ENCODE peak calls at places on chromosomes 13 and 19, in four cellular contexts. C is neural progenitor cell, W is AG04450, A is fibroblast of lung. Q is an unnamed sample.

GRCh38 chr19:41425174-41426115 is 1.7 kb downstream of the B3GNT8 start:
- DNase-seq in C (no peak), W (no peak), A (no peak), Q (no peak)

GRCh38 chr19:19372656-19373416 is 32.6 kb upstream of the GATAD2A start:
- DNase-seq in C (no peak), W (no peak), A (peak), Q (peak)

GRCh38 chr13:38024431-38024830 is 154.9 kb upstream of the TRPC4 start:
- DNase-seq in C (no peak), W (no peak), A (no peak), Q (no peak)

GRCh38 chr19:1073063-1073955 is 6.3 kb downstream of the ARHGAP45 start:
- DNase-seq in C (no peak), W (no peak), A (no peak), Q (no peak)

GRCh38 chr13:42215578-42216421 is 56.2 kb upstream of the AKAP11 start:
- DNase-seq in C (peak), W (peak), A (peak), Q (no peak)

GRCh38 chr19:45090034-45090433 is 2.9 kb upstream of the PPP1R37 start:
- DNase-seq in C (no peak), W (no peak), A (no peak), Q (no peak)

GRCh38 chr13:72754111-72754510 is 26.4 kb downstream of the BORA start:
- DNase-seq in C (no peak), W (no peak), A (no peak), Q (no peak)

GRCh38 chr13:33197551-33197971 is 88.0 kb downstream of the STARD13 start:
- DNase-seq in C (no peak), W (no peak), A (peak), Q (no peak)

GRCh38 chr19:43224855-43225253 is 19.4 kb upstream of the PSG4 start:
- DNase-seq in C (no peak), W (no peak), A (no peak), Q (no peak)

GRCh38 chr19:14248578-14249011 is 42.6 kb upstream of the ADGRL1 start:
- DNase-seq in C (peak), W (no peak), A (peak), Q (no peak)

GRCh38 chr13:49400755-49401659 is 42.9 kb downstream of the CAB39L start:
- DNase-seq in C (peak), W (peak), A (peak), Q (no peak)
- H3K27ac ChIP-seq in C (no peak), W (peak), A (peak), Q (peak)

GRCh38 chr19:37983153-37983552 is 76.1 kb downstream of the SIPA1L3 start:
- DNase-seq in C (no peak), W (no peak), A (peak), Q (no peak)
- H3K27ac ChIP-seq in C (no peak), W (no peak), A (no peak), Q (no peak)

DNA sequence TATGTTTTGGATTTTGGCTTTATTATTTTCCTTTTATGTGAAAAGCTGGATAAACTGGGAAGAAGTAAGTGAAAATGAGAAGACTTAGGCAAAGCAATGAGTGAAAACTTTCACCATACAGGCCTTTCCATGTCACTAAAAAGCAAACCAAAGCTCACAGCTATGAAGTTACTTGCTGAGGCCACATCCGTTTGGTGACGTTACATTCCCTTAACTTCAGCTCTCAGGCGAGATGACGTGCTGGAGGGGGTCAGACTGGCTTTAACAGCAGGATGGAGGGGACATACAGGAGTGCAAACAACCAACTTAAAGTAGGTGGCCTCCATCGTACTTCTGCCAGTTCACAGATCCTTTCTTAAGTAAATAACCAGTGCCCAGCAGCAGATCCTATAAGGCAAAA is 522.3 kb downstream of the MYO16 start:
- DNase-seq in C (no peak), W (no peak), A (peak), Q (no peak)
- H3K27ac ChIP-seq in C (no peak), W (no peak), A (no peak), Q (no peak)

GRCh38 chr19:35124098-35125060 is 8.8 kb downstream of the FXYD3 start:
- DNase-seq in C (peak), W (peak), A (peak), Q (peak)

GRCh38 chr19:35123573-35123972 is 8.0 kb downstream of the FXYD3 start:
- DNase-seq in C (no peak), W (no peak), A (no peak), Q (peak)

GRCh38 chr19:35126624-35126959 is 8.3 kb downstream of the LGI4 start:
- DNase-seq in C (peak), W (no peak), A (no peak), Q (no peak)

GRCh38 chr19:35125746-35126623 is 8.9 kb downstream of the LGI4 start:
- DNase-seq in C (no peak), W (no peak), A (no peak), Q (no peak)

DNA sequence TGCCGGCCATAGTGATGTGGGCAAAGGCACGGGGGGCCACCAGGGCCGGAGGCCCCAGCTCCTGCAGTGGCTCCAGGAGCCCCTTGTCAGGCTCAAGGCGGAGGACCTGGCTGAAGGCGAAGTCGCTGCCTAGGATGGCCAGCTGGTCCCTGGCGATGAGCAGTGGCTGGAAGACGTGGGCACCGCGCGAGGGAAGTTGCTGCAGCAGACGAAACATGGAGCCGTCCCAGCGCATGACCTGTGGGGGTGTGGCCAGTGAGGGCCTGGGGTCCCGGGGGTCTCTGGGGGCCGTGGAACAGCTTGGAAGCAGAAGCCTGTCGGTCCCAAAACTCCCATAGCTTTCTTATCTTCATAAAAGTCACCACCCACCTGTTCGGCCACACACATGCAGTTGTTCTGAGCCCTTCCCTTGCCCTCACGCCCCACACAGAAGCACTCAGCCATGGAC is 9.6 kb downstream of the LGI4 start:
- DNase-seq in C (no peak), W (no peak), A (no peak), Q (no peak)
- H3K27ac ChIP-seq in C (no peak), W (no peak), A (no peak), Q (peak)

Q was measured in gastrocnemius medialis.